ENCODE peak calls at places on chromosomes 6 and 20, in six cellular contexts. A is upper lobe of left lung, T is Panc1, R is upper lobe of right lung, H is A673, C is left ventricle myocardium inferior. O is an unnamed sample. For H3K27me3 and H3K9me3, the result is how much of the 10 kb centered on the place peaks cover.

GRCh38 chr6:163443985-163444553 is 29.6 kb downstream of the QKI start:
- DNase-seq in A (no peak), T (no peak), R (no peak), H (peak), C (no peak), O (no peak)

GRCh38 chr20:10119336-10119735 is 84.5 kb downstream of the ANKEF1 start:
- DNase-seq in A (no peak), T (no peak), R (no peak), H (no peak), C (no peak), O (no peak)

GRCh38 chr6:71965404-71965803 is 79.1 kb downstream of the RIMS1 start:
- DNase-seq in A (no peak), T (no peak), R (no peak), H (peak), C (no peak), O (no peak)

GRCh38 chr6:71721642-71722041 is 164.7 kb upstream of the RIMS1 start:
- DNase-seq in A (no peak), T (no peak), R (no peak), H (peak), C (no peak), O (no peak)

GRCh38 chr6:6131492-6132109 is 124.9 kb upstream of the NRN1 start:
- DNase-seq in A (no peak), T (no peak), R (no peak), H (peak), C (no peak), O (no peak)

GRCh38 chr6:50952092-50952932 is 133.6 kb downstream of the TFAP2B start:
- DNase-seq in A (no peak), T (no peak), R (no peak), H (peak), C (no peak), O (no peak)

GRCh38 chr6:56102216-56102615 is 145.2 kb downstream of the COL21A1 start:
- DNase-seq in A (no peak), T (no peak), R (no peak), H (no peak), C (no peak), O (no peak)

GRCh38 chr6:169618526-169619490 is 83.0 kb downstream of the WDR27 start:
- DNase-seq in A (no peak), T (no peak), R (no peak), H (no peak), C (no peak), O (no peak)

GRCh38 chr6:13027200-13027599 is 301.1 kb downstream of the TBC1D7 start:
- DNase-seq in A (no peak), T (no peak), R (no peak), H (no peak), C (no peak), O (no peak)

GRCh38 chr6:106272289-106272688 is 53.3 kb downstream of the ATG5 start:
- DNase-seq in A (no peak), T (no peak), R (no peak), H (no peak), C (no peak), O (no peak)

GRCh38 chr6:56649782-56650181 is 7.1 kb upstream of the DST start:
- DNase-seq in A (no peak), T (no peak), R (no peak), H (no peak), C (no peak), O (no peak)

GRCh38 chr6:56953597-56954388 is 1.1 kb upstream of the BEND6 start:
- DNase-seq in A (peak), T (no peak), R (no peak), H (peak), C (no peak), O (no peak)

GRCh38 chr20:34362502-34363061 is 491 bp upstream of the ITCH start:
- DNase-seq in A (no peak), T (no peak), R (no peak), H (no peak), C (no peak), O (no peak)

DNA sequence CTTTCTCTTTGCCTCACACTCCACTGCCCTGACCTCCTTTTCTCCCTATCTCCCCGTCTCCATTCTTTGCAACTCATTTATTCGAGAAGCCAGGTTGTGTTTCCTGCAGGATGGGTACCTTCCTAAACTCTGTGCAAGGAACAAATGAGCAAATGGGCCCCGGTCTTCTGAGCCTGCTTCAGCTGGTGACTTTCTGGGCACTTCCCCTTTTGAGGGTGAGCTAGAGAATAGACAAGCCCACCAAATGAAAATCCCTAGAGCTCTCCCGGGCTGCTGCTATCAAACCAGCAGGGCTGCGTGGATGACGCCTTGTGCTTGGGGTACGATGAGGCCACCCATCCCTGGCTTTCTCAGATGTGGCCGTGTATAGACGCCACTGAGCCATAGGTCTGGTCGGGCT is 91.0 kb upstream of the FOXA2 start:
- DNase-seq in A (no peak), T (no peak), R (no peak), H (no peak), C (no peak), O (no peak)
- H3K27me3 ChIP-seq in A (under half), T (under half), R (under half), H (under half), C (half or more), O (under half)

DNA sequence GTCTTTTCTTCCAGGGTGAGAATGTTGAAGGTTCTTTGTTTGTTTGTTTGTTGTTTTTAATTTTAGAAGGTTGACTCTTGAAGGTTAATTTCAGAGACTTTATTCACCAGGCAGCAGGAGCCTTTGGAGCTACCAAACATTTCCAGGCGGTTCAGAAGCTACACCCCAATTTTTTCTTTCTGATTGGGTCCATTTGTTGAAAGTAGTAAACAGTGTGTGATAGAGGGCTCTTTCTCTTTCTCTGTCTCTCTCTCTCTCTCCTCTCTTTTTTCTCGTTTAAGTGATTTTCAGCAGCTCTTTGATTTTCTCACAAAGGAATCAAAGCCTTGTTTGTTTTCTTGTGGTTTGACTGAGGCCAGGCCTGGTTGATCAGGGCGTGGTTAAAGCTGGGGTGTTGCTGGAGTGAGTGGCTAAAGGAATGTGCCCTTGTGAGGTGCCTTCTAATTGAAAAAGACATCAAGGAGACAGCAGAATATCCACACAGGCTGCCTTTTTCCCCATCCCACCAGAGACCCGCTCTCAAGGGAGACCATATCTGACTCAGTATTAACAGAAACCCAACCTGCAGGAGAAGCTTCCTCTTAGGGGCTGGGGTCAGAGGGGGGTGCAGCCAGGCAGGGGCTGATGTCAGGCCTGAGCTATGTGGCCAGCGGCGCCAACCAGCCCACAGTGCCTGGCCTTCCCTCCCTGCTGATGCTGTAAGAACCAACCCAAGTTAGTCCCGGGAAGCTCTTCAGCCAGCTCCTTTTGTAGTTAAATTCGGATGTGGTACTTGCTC is 40.4 kb upstream of the NAA20 start:
- DNase-seq in A (peak), T (no peak), R (peak), H (no peak), C (peak), O (peak)
- H3K4me3 ChIP-seq in A (peak), T (peak), R (peak), H (peak), C (peak), O (peak)

GRCh38 chr20:59744756-59745155 is 140.4 kb downstream of the PHACTR3 start:
- DNase-seq in A (no peak), T (no peak), R (no peak), H (no peak), C (no peak), O (no peak)

GRCh38 chr20:59745716-59746115 is 141.4 kb downstream of the PHACTR3 start:
- DNase-seq in A (no peak), T (no peak), R (no peak), H (no peak), C (no peak), O (no peak)

GRCh38 chr20:59743767-59744485 is 139.6 kb downstream of the PHACTR3 start:
- DNase-seq in A (peak), T (no peak), R (no peak), H (peak), C (no peak), O (no peak)

GRCh38 chr20:59746155-59746554 is 141.8 kb downstream of the PHACTR3 start:
- DNase-seq in A (no peak), T (no peak), R (no peak), H (no peak), C (no peak), O (no peak)

DNA sequence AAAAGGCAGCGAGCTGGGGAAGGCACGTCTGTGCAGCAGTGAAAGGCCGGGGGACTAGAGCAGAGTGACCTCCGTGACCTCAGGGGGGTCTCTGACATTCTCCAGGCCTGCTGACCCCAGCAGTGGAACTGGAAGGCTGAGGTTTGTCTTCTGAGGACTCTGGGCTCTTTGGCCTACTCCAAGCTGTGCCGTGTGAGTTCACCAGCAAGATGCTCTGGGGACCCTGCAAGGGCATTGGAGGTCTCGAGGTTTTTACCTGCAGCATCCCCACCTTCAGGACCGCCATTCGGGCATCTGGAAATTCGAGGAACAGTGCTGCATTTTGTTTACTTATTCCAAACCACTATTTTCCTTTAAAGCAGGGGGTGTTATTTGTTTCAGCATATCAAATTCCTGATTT is 140.9 kb downstream of the PHACTR3 start:
- DNase-seq in A (no peak), T (no peak), R (no peak), H (no peak), C (no peak), O (no peak)
- H3K9me3 ChIP-seq in A (under half), T (under half), R (under half), H (under half), C (under half), O (under half)

DNA sequence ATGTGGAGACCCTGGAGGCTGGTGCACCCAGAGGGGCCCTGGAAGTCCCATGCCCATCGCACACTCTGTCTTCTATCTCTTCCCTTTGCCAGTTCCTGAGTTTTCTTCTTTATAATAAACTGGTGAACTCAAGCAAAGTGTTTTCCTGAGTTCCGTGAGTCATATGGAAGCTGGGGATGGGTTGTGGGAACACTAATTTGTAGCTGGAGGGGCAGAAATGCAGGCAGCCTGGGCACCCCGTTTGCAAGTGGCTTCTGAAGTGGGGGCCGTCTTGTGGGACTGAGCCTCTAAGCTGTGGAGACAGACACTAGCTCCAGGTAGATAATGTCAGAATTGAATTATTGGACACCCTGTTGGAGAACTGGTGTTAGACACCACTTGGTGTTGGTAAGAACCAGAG is 3.2 kb upstream of the PPP1R3G start:
- DNase-seq in A (no peak), T (no peak), R (no peak), H (no peak), C (no peak), O (no peak)
- H3K27me3 ChIP-seq in A (under half), T (under half), R (under half), H (under half), C (under half), O (under half)

GRCh38 chr6:154503576-154504501 is 6.6 kb downstream of the CNKSR3 start:
- DNase-seq in A (no peak), T (no peak), R (no peak), H (no peak), C (no peak), O (no peak)
- H3K4me3 ChIP-seq in A (no peak), T (no peak), R (no peak), H (no peak), C (no peak), O (no peak)

GRCh38 chr20:31236953-31237352 is 20.5 kb upstream of the DEFB115 start:
- DNase-seq in A (no peak), T (no peak), R (no peak), H (no peak), C (no peak), O (no peak)
- H3K9me3 ChIP-seq in A (under half), T (under half), R (under half), H (half or more), C (half or more), O (half or more)

GRCh38 chr20:63265891-63266515 is 6.6 kb upstream of the ARFGAP1 start:
- DNase-seq in A (no peak), T (no peak), R (no peak), H (no peak), C (no peak), O (no peak)

GRCh38 chr20:63264519-63264918 is 8.1 kb upstream of the ARFGAP1 start:
- DNase-seq in A (no peak), T (no peak), R (no peak), H (no peak), C (no peak), O (no peak)

GRCh38 chr20:63260943-63261807 is 6.9 kb upstream of the NKAIN4 start:
- DNase-seq in A (peak), T (no peak), R (no peak), H (no peak), C (no peak), O (no peak)

GRCh38 chr20:63261808-63262528 is 7.7 kb upstream of the NKAIN4 start:
- DNase-seq in A (peak), T (no peak), R (no peak), H (no peak), C (no peak), O (no peak)

GRCh38 chr20:63264002-63264401 is 8.6 kb upstream of the ARFGAP1 start:
- DNase-seq in A (no peak), T (no peak), R (no peak), H (no peak), C (no peak), O (no peak)
- H3K27me3 ChIP-seq in A (under half), T (under half), R (half or more), H (half or more), C (half or more), O (half or more)

GRCh38 chr6:166252601-166253000 is 55.6 kb downstream of the PRR18 start:
- DNase-seq in A (peak), T (no peak), R (no peak), H (no peak), C (no peak), O (no peak)
- H3K4me3 ChIP-seq in A (no peak), T (no peak), R (no peak), H (no peak), C (no peak), O (no peak)